ENCODE peak calls at places on chromosomes 2 and 18, in six cellular contexts. P is right lobe of liver; T is A673; V is lung; D is IMR-90; L is CD8-positive, alpha-beta T cell. S is an unnamed sample.

GRCh38 chr2:23404426-23404825 is 19.4 kb downstream of the KLHL29 start:
- DNase-seq in D (peak; percentile 91), P (no peak), V (peak; percentile 45), L (no peak), T (peak; percentile 92), S (peak; percentile 31)

GRCh38 chr2:12488365-12488972 is 228.3 kb upstream of the TRIB2 start:
- DNase-seq in L (no peak), D (no peak), P (no peak), V (no peak), T (no peak), S (no peak)

GRCh38 chr18:33210575-33211189 is 229.8 kb downstream of the CCDC178 start:
- DNase-seq in V (no peak), D (peak; percentile 22), T (peak; percentile 61), L (no peak), P (no peak), S (peak; percentile 65)

GRCh38 chr2:8588831-8589191 is 93.0 kb upstream of the ID2 start:
- DNase-seq in P (no peak), T (no peak), L (no peak), V (no peak), D (no peak), S (no peak)

GRCh38 chr2:111116016-111116746 is 4.5 kb upstream of the BCL2L11 start:
- DNase-seq in P (no peak), T (no peak), L (no peak), D (no peak), V (no peak), S (no peak)

GRCh38 chr2:1514391-1515072 is 101.3 kb downstream of the TPO start:
- DNase-seq in T (no peak), D (no peak), L (no peak), P (peak; percentile 37), V (no peak), S (no peak)

GRCh38 chr2:127437056-127437455 is 18.8 kb downstream of the PROC start:
- DNase-seq in D (no peak), P (no peak), T (no peak), L (no peak), V (peak; percentile 21), S (no peak)

GRCh38 chr2:119888673-119889072 is 124.2 kb upstream of the EPB41L5 start:
- DNase-seq in D (peak; percentile 92), V (no peak), L (no peak), P (no peak), T (no peak), S (no peak)

GRCh38 chr2:206408323-206409320 is 34.7 kb upstream of the ADAM23 start:
- DNase-seq in L (no peak), D (no peak), T (no peak), P (no peak), V (no peak), S (no peak)

GRCh38 chr18:46502444-46502843 is 154.6 kb downstream of the LOXHD1 start:
- DNase-seq in V (no peak), L (no peak), T (peak; percentile 12), P (no peak), D (peak; percentile 3), S (peak; percentile 77)

GRCh38 chr2:67996772-67997527 is 65.9 kb downstream of the C1D start:
- DNase-seq in D (no peak), V (no peak), L (no peak), P (no peak), T (no peak), S (no peak)

GRCh38 chr18:54416459-54416858 is 58.8 kb downstream of the C18orf54 start:
- DNase-seq in P (no peak), V (no peak), T (peak; percentile 70), D (peak; percentile 46), L (no peak), S (peak; percentile 4)

GRCh38 chr18:36663312-36663711 is 165.5 kb downstream of the TPGS2 start:
- DNase-seq in L (no peak), P (no peak), T (no peak), V (no peak), D (peak; percentile 12), S (no peak)

GRCh38 chr2:166888180-166888579 is at the start of gene XIRP2:
- DNase-seq in T (no peak), V (no peak), D (no peak), L (no peak), P (no peak), S (no peak)

GRCh38 chr2:27013738-27014137 is 19.0 kb upstream of the TMEM214 start:
- DNase-seq in D (no peak), P (no peak), L (no peak), V (no peak), T (no peak), S (no peak)

GRCh38 chr2:221189431-221189830 is 382.7 kb downstream of the EPHA4 start:
- DNase-seq in P (no peak), D (no peak), V (no peak), L (no peak), T (no peak), S (peak; percentile 79)

GRCh38 chr2:207796585-207797350 is 27.1 kb upstream of the FZD5 start:
- DNase-seq in T (no peak), V (peak; percentile 82), D (peak; percentile 28), P (no peak), L (no peak), S (peak; percentile 64)

GRCh38 chr2:210660-211059 is 53.2 kb downstream of the SH3YL1 start:
- DNase-seq in V (no peak), L (no peak), P (no peak), D (peak; percentile 5), T (no peak), S (no peak)

GRCh38 chr18:35306588-35307250 is 16.7 kb upstream of the ZSCAN30 start:
- DNase-seq in L (no peak), V (no peak), T (no peak), D (no peak), P (no peak), S (no peak)
- H3K36me3 ChIP-seq in L (peaks cover 14% of the 10 kb centered on the region), V (peaks cover 11% of the 10 kb centered on the region), T (peaks cover 30% of the 10 kb centered on the region), D (peaks cover 28% of the 10 kb centered on the region), P (no peaks in the 10 kb centered on the region), S (peaks cover 41% of the 10 kb centered on the region)

GRCh38 chr18:50949185-50949584 is 18.7 kb upstream of the ELAC1 start:
- DNase-seq in D (no peak), P (no peak), V (no peak), L (no peak), T (no peak), S (no peak)

GRCh38 chr18:50947899-50948298 is 19.9 kb upstream of the ELAC1 start:
- DNase-seq in P (no peak), V (no peak), L (no peak), D (peak; percentile 53), T (peak; percentile 27), S (no peak)

GRCh38 chr18:50938912-50939311 is 28.9 kb upstream of the ELAC1 start:
- DNase-seq in V (no peak), P (no peak), L (no peak), T (no peak), D (no peak), S (no peak)

DNA sequence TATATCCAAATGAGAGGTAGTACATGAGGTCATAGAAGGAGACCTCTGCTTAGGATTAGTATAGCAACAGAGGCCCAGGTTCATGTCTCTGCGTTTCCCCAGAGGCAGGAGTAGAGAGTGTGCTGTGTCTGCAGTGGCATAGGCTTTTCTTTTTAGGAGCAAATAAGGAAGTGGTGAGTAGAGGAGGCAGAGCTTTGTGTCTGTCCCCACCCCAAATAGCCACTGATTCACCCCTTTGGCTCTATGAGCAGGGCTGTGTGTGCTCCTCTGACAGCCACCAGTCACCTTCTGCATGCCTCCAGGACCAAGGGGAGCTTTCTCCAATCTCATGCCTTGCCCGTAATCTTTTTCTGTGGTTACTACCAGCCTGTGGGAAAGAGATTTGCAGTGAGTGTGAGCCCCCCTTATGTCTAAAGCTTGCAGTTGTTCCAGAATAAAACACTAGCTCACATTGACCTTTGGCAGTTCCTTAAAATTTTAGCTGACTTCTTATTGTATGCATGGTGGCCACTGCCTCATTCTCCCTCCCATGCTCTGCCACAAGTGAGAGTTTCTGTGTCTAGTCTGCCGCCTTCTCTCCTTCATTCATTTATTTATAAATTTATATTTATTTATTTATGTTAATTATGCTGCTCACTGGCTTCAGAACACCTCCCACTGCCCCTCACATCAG is 23.5 kb upstream of the ELAC1 start:
- DNase-seq in P (no peak), V (no peak), D (no peak), L (no peak), T (no peak), S (no peak)
- H3K27ac ChIP-seq in P (no peak overlapping the region), V (no peak overlapping the region), D (no peak overlapping the region), L (no peak overlapping the region), T (no peak overlapping the region), S (no peak overlapping the region)

GRCh38 chr2:210460863-210461227 is 15.7 kb downstream of the LANCL1 start:
- DNase-seq in P (no peak), V (no peak), D (no peak), T (no peak), L (no peak), S (no peak)

GRCh38 chr2:210458395-210458794 is 18.2 kb downstream of the LANCL1 start:
- DNase-seq in T (no peak), V (no peak), D (no peak), P (no peak), L (no peak), S (no peak)

GRCh38 chr2:210459925-210460862 is 16.4 kb downstream of the LANCL1 start:
- DNase-seq in P (no peak), T (peak; percentile 34), V (no peak), L (no peak), D (no peak), S (no peak)

GRCh38 chr2:210459407-210459806 is 17.2 kb downstream of the LANCL1 start:
- DNase-seq in D (no peak), L (no peak), T (no peak), P (no peak), V (no peak), S (no peak)

DNA sequence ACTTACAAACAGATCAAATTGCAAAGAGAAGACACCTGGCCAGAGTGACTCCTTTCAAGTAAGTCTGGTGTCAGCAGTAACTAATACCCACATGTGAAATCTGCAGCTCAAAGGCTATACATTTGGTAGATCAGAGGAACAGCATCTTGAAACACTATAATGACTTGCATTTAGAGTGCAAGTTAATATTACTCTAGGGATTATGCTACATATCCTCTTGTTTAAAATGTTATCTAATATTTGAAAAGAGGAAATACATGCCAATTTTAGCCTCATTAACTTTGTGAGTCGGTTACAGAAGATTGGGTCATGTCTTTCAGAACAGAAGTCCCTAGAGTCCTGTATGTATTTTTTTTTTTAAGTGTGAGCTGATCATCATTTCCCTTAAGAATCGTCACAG is 15.2 kb downstream of the LANCL1 start:
- DNase-seq in T (peak; percentile 85), D (no peak), L (no peak), V (no peak), P (no peak), S (no peak)
- H3K36me3 ChIP-seq in T (peaks cover 17% of the 10 kb centered on the region), D (peaks cover 10% of the 10 kb centered on the region), L (peaks cover 18% of the 10 kb centered on the region), V (peaks cover 7% of the 10 kb centered on the region), P (no peaks in the 10 kb centered on the region), S (peaks cover 6% of the 10 kb centered on the region)

DNA sequence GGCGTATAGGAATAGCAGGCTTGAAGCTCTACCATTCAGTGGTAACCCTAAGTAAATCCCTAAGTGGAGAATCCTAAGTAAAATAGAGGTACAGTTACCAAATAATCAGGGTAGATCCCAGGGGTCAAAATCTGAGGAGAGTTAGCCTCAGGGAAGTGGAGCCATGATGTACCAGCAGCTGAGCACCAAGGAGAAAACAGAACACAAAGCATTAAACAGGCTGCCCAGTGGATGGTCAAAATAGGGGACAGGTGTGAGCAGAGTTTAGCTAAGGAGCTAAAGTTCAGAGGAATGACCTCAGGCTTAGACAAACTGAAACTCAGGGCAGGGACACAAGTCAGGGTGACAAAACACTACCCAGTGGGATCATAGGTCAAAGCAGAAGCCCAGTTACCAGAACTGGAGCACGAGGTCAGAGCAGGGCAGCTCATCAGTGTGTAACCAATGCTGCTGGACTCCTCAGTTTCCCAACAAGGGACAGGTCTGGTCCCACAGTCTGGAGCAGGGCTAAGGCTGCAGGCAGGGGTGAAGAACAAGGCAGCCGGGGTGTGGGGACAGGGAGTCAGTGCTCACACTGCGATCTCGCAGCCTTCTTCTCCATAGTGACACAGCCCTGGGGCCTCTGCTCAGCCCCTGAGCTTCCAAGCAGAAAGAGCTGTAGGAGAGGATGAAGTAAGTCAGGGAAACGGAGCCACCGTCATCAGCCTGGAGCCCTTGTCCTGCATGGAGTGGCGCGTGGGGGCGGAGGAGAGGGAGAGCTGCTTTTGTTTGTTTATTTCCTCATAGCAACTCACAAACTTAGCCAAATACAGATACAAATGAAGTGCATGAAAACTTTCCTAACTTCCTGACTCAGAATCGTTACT is 264.0 kb downstream of the MREG start:
- DNase-seq in L (no peak), V (peak; percentile 79), T (no peak), D (peak; percentile 64), P (peak; percentile 89), S (no peak)
- H3K27ac ChIP-seq in L (no peak overlapping the region), V (no peak overlapping the region), T (no peak overlapping the region), D (no peak overlapping the region), P (peak overlapping the region; percentile 95), S (no peak overlapping the region)